ENCODE peak calls at places on chromosomes 4 and X, in seven cellular contexts. N is gastrocnemius medialis; B is Panc1; Y is HCT116; A is CD4-positive, alpha-beta memory T cell; D is coronary artery; T is left ventricle myocardium inferior. E is an unnamed sample.

GRCh38 chrX:16578218-16578617 is 71.7 kb upstream of the S100G start:
- DNase-seq in D (no peak), T (no peak), Y (no peak), B (no peak), A (no peak), N (no peak), E (no peak)

GRCh38 chr4:139950568-139950967 is 203.4 kb downstream of the MAML3 start:
- DNase-seq in T (no peak), N (no peak), Y (no peak), D (no peak), B (no peak), A (no peak), E (no peak)

GRCh38 chr4:82360298-82361177 is 13.3 kb downstream of the HNRNPD start:
- DNase-seq in N (no peak), A (peak; percentile 40), Y (no peak), B (no peak), D (no peak), T (no peak), E (no peak)

GRCh38 chr4:106763044-106763443 is 273.1 kb downstream of the DKK2 start:
- DNase-seq in Y (no peak), T (no peak), B (no peak), A (no peak), N (no peak), D (no peak), E (no peak)

GRCh38 chrX:136321532-136321931 is 20.8 kb downstream of the ADGRG4 start:
- DNase-seq in T (no peak), N (no peak), D (no peak), B (no peak), A (no peak), Y (no peak), E (no peak)

GRCh38 chrX:13692771-13693231 is 3.9 kb downstream of the RAB9A start:
- DNase-seq in A (no peak), N (no peak), Y (peak; percentile 31), B (no peak), T (no peak), D (no peak), E (no peak)

GRCh38 chrX:100804780-100805179 is 15.4 kb upstream of the CSTF2 start:
- DNase-seq in B (no peak), N (no peak), A (no peak), D (no peak), Y (no peak), T (no peak), E (no peak)

GRCh38 chr4:1570291-1571164 is 113.6 kb downstream of the FAM53A start:
- DNase-seq in A (no peak), N (no peak), Y (no peak), D (no peak), T (no peak), B (no peak), E (no peak)

GRCh38 chr4:2343476-2343875 is 75.0 kb downstream of the ZFYVE28 start:
- DNase-seq in D (peak; percentile 57), Y (no peak), B (no peak), A (no peak), T (no peak), N (no peak), E (no peak)

GRCh38 chrX:58051346-58051745 is 141.1 kb upstream of the ZXDA start:
- DNase-seq in B (no peak), T (no peak), D (no peak), A (no peak), Y (no peak), N (no peak), E (no peak)

GRCh38 chr4:1201851-1202525 is 29.6 kb upstream of the SPON2 start:
- DNase-seq in Y (no peak), B (no peak), T (no peak), D (peak; percentile 75), A (peak; percentile 90), N (peak; percentile 55), E (peak; percentile 86)

GRCh38 chrX:75107863-75108509 is 48.1 kb downstream of the ABCB7 start:
- DNase-seq in N (peak; percentile 20), T (no peak), Y (no peak), B (no peak), D (peak; percentile 70), A (no peak), E (no peak)

GRCh38 chr4:15653430-15653829 is 1.7 kb downstream of the FBXL5 start:
- DNase-seq in A (no peak), D (no peak), B (no peak), T (no peak), Y (no peak), N (no peak), E (no peak)

GRCh38 chr4:187480146-187481145 is 515.1 kb upstream of the ZFP42 start:
- DNase-seq in D (no peak), T (no peak), Y (no peak), N (no peak), B (no peak), A (no peak), E (no peak)

GRCh38 chrX:55057691-55058249 is 17.1 kb upstream of the PAGE2B start:
- DNase-seq in T (no peak), D (no peak), N (no peak), B (peak; percentile 20), Y (peak; percentile 16), A (peak; percentile 41), E (no peak)
- H3K4me3 ChIP-seq in T (peak overlapping the region; percentile 36), D (peak overlapping the region; percentile 46), N (peak overlapping the region; percentile 32), B (no peak overlapping the region), Y (no peak overlapping the region), A (no peak overlapping the region), E (no peak overlapping the region)

GRCh38 chr4:124199185-124199584 is 513.3 kb downstream of the ANKRD50 start:
- DNase-seq in A (no peak), B (no peak), T (no peak), N (no peak), D (no peak), Y (no peak), E (no peak)
- H3K27ac ChIP-seq in A (no peak overlapping the region), B (no peak overlapping the region), T (no peak overlapping the region), N (no peak overlapping the region), D (no peak overlapping the region), Y (no peak overlapping the region), E (no peak overlapping the region)

GRCh38 chr4:143359794-143360193 is 23.1 kb downstream of the GAB1 start:
- DNase-seq in N (no peak), D (no peak), A (no peak), T (no peak), B (no peak), Y (no peak), E (no peak)

GRCh38 chr4:143358923-143359694 is 22.4 kb downstream of the GAB1 start:
- DNase-seq in Y (no peak), D (no peak), T (no peak), N (no peak), A (peak; percentile 15), B (no peak), E (no peak)

GRCh38 chr4:143356493-143356892 is 19.8 kb downstream of the GAB1 start:
- DNase-seq in D (no peak), T (no peak), N (no peak), Y (no peak), B (no peak), A (no peak), E (no peak)

GRCh38 chr4:143357161-143357845 is 20.6 kb downstream of the GAB1 start:
- DNase-seq in N (no peak), A (no peak), T (no peak), Y (no peak), B (no peak), D (no peak), E (no peak)

GRCh38 chr4:143358419-143358818 is 21.7 kb downstream of the GAB1 start:
- DNase-seq in Y (no peak), A (no peak), D (no peak), T (no peak), B (no peak), N (no peak), E (no peak)
- H3K4me3 ChIP-seq in Y (no peak overlapping the region), A (no peak overlapping the region), D (peak overlapping the region; percentile 3), T (no peak overlapping the region), B (no peak overlapping the region), N (no peak overlapping the region), E (no peak overlapping the region)

GRCh38 chr4:70994387-70995099 is 1.1 kb downstream of the DCK start:
- DNase-seq in T (no peak), D (no peak), Y (no peak), A (no peak), B (no peak), N (no peak), E (no peak)
- H3K27ac ChIP-seq in T (peak overlapping the region; percentile 91), D (peak overlapping the region; percentile 79), Y (peak overlapping the region; percentile 62), A (peak overlapping the region; percentile 80), B (peak overlapping the region; percentile 87), N (no peak overlapping the region), E (no peak overlapping the region)

DNA sequence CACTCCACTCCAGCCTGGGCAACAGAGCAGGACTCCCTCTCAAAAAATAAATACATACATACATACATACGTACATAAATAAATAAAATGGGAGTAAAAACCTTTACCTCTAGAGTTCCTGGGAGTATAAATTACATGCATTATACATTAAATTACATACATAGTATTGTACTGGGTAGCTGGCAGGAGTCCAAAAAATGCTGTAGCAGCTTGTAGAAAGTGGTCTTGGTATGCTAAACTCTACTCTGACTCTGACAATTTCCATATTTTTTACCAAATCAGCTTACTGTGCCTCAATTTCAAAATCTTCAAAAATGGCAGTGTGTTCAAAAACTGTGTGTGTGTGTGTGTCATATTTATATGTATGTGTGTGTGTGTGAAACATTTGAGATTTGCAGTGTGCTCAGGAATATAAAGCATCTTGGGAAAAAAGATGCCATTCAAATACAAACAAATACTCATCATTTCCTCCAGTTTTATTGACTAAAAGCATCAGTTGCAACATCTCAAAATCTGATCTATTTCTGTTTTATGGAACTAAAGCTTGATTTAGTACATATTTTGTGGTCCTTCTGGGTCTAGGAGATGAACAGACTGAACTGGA is 171.7 kb downstream of the SHROOM3 start:
- DNase-seq in N (no peak), A (no peak), B (no peak), T (no peak), D (no peak), Y (no peak), E (no peak)
- H3K4me3 ChIP-seq in N (no peak overlapping the region), A (no peak overlapping the region), B (no peak overlapping the region), T (no peak overlapping the region), D (no peak overlapping the region), Y (no peak overlapping the region), E (no peak overlapping the region)